ENCODE peak calls at places on chromosomes 4 and X, in five cellular contexts. I is lung, D is mucosa of descending colon, E is testis, U is body of pancreas. G is an unnamed sample. For H3K4me1, the result is how much of the 10 kb centered on the place peaks cover.

GRCh38 chr4:75370582-75370981 is 143.6 kb downstream of the RCHY1 start:
- DNase-seq in I (no peak), D (no peak), E (no peak), U (no peak), G (no peak)

GRCh38 chr4:107270614-107271013 is 234.5 kb upstream of the DKK2 start:
- DNase-seq in I (no peak), D (no peak), E (no peak), U (no peak), G (no peak)

GRCh38 chr4:143241892-143242291 is 57.2 kb downstream of the USP38 start:
- DNase-seq in I (no peak), D (no peak), E (no peak), U (no peak), G (no peak)

GRCh38 chr4:7068883-7069282 is 1.0 kb upstream of the GRPEL1 start:
- DNase-seq in I (no peak), D (peak), E (no peak), U (no peak), G (no peak)

GRCh38 chrX:68750316-68750715 is 78.5 kb upstream of the EFNB1 start:
- DNase-seq in I (no peak), D (no peak), E (no peak), U (no peak), G (no peak)

GRCh38 chr4:72858328-72858727 is 211.2 kb downstream of the COX18 start:
- DNase-seq in I (no peak), D (no peak), E (no peak), U (no peak), G (no peak)

GRCh38 chr4:109015413-109015810 is 252.6 kb upstream of the ETNPPL start:
- DNase-seq in I (no peak), D (no peak), E (no peak), U (no peak), G (no peak)

GRCh38 chr4:55795342-55795741 is 24.2 kb upstream of the EXOC1L start:
- DNase-seq in I (no peak), D (no peak), E (no peak), U (no peak), G (no peak)

GRCh38 chrX:8820910-8821527 is 19.8 kb upstream of the FAM9A start:
- DNase-seq in I (no peak), D (no peak), E (peak), U (no peak), G (no peak)

GRCh38 chr4:54227261-54228063 is 1.6 kb upstream of the PDGFRA start:
- DNase-seq in I (no peak), D (no peak), E (peak), U (peak), G (no peak)

GRCh38 chr4:113869743-113870375 is 108.3 kb upstream of the CAMK2D start:
- DNase-seq in I (no peak), D (no peak), E (no peak), U (no peak), G (no peak)

GRCh38 chr4:186204611-186205144 is 13.3 kb downstream of the CYP4V2 start:
- DNase-seq in I (no peak), D (peak), E (peak), U (peak), G (no peak)

GRCh38 chr4:40055379-40055872 is 1.2 kb upstream of the N4BP2 start:
- DNase-seq in I (no peak), D (no peak), E (no peak), U (no peak), G (no peak)

GRCh38 chr4:89509708-89510269 is 202.2 kb upstream of the GPRIN3 start:
- DNase-seq in I (no peak), D (no peak), E (no peak), U (no peak), G (no peak)

GRCh38 chr4:97498875-97499274 is 644.4 kb downstream of the STPG2 start:
- DNase-seq in I (no peak), D (no peak), E (no peak), U (no peak), G (no peak)
- H3K4me1 ChIP-seq in I (under half), D (under half), E (under half), U (under half), G (under half)

GRCh38 chr4:188400456-188400855 is 261.2 kb downstream of the TRIML1 start:
- DNase-seq in I (no peak), D (no peak), E (no peak), U (no peak), G (no peak)

GRCh38 chr4:188408244-188409067 is 269.2 kb downstream of the TRIML1 start:
- DNase-seq in I (no peak), D (no peak), E (no peak), U (no peak), G (no peak)

GRCh38 chr4:188399834-188400233 is 260.6 kb downstream of the TRIML1 start:
- DNase-seq in I (no peak), D (no peak), E (no peak), U (no peak), G (no peak)

GRCh38 chr4:188403272-188403671 is 264.0 kb downstream of the TRIML1 start:
- DNase-seq in I (no peak), D (no peak), E (no peak), U (no peak), G (no peak)
- TF ChIP-seq CTCF in I (no peak), D (no peak), E (no peak), U (no peak), G (no peak)

GRCh38 chrX:10115082-10115481 is 41.7 kb upstream of the CLCN4 start:
- DNase-seq in I (no peak), D (no peak), E (no peak), U (no peak), G (no peak)

GRCh38 chrX:10111364-10112148 is 45.2 kb upstream of the CLCN4 start:
- DNase-seq in I (no peak), D (peak), E (peak), U (no peak), G (no peak)

GRCh38 chrX:10110984-10111363 is 45.8 kb upstream of the CLCN4 start:
- DNase-seq in I (no peak), D (no peak), E (peak), U (no peak), G (no peak)

GRCh38 chrX:10110316-10110932 is 46.4 kb upstream of the CLCN4 start:
- DNase-seq in I (no peak), D (no peak), E (no peak), U (no peak), G (no peak)

DNA sequence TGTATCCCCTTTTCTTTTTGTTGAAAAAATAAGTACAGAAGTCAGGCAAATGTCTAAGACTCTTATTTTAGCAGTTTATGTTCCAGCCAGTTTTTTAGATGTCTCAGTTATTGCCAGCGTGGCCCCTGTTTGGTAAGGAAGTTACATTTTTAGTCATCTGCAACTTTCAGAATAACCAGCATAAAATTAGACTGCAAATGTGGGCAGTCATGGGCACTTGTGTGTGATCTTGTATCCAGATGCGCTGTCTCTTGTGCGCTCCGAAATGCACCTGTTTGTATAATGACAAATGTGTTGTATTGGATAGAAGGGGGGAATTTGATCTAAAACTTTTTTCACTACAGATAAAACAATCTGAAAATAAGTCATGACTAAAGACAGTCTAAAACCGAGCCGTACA is 44.3 kb upstream of the CLCN4 start:
- DNase-seq in I (no peak), D (no peak), E (no peak), U (no peak), G (no peak)
- H3K4me1 ChIP-seq in I (under half), D (under half), E (under half), U (under half), G (under half)

DNA sequence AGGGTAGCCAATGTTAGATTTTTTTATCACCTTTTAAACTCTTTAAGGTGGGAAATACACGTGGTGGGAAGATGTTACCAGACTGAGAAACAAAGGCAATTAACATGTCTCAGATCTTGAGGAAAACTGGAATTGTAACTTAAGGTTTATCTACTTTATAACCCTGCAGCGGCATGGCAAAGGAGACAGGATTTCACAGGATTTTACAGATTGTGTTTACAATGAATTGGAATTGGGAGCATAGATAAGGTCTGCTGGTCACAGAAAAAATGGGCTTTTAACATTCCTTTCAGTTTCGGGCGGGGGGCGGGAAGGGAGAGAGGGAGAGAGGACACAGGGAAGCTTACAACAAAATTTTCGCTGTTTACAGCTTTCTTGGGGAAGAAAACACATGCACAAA is 467.5 kb upstream of the CT83 start:
- DNase-seq in I (no peak), D (no peak), E (no peak), U (no peak), G (no peak)
- TF ChIP-seq CTCF in I (no peak), D (no peak), E (no peak), U (no peak), G (no peak)

DNA sequence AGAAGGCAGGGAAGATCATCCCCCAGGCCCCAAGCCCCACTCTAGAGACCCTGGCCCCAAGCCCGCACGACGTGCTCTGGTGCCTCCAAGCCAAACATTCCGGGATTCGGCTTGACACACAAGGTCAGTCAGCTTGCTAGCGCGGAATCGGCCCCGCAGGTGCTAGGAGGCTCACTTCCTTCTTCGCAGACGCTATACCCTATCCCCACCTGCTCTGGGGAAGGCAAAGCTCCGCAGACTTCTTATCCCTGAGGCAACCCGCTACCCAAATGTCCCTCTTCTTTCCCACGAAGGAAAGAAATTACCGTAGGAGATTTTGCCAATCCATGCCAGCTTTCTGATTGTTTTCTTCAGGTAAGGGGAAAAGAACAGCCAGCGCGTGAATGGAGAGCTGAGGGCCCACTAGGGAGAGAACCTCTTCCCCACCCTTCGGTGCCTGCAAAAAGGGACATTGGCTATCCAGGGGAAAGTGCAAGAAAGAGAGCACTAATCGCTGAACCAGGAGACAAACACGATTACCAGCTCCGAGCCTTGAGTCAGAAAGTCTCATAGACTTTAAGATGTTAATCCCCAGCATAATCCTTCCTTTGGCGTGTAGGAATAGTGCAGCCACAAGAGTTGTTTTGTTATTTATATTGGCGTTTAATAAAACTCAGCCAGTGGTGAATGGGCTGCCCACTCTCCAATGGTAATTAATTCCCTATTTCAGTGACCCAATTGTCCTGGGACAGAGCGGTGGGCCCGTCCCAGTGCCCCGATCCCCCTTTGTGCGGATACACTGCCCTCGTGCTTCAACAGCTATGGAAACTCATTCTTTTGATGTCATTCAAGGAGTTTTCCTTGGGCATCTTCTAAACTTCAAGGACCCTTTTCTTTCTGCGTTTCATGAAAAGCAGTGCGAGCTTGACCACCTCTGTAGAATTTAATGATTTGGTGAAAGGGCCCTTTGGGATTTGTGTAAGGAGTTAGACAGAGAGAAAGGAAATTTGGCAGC is 5.4 kb upstream of the NEUROG2 start:
- DNase-seq in I (no peak), D (no peak), E (no peak), U (no peak), G (no peak)
- H3K4me1 ChIP-seq in I (under half), D (under half), E (under half), U (under half), G (under half)

GRCh38 chr4:19791422-19792113 is 460.1 kb upstream of the SLIT2 start:
- DNase-seq in I (no peak), D (no peak), E (no peak), U (no peak), G (no peak)
- TF ChIP-seq CTCF in I (no peak), D (no peak), E (no peak), U (no peak), G (no peak)

GRCh38 chr4:2465032-2465431 is 3.9 kb upstream of the RNF4 start:
- DNase-seq in I (no peak), D (no peak), E (no peak), U (no peak), G (no peak)
- H3K4me1 ChIP-seq in I (under half), D (under half), E (under half), U (under half), G (under half)

GRCh38 chr4:31045151-31045550 is 325.0 kb downstream of the PCDH7 start:
- DNase-seq in I (no peak), D (no peak), E (no peak), U (no peak), G (no peak)

GRCh38 chr4:31041385-31041784 is 321.2 kb downstream of the PCDH7 start:
- DNase-seq in I (no peak), D (no peak), E (no peak), U (no peak), G (no peak)

GRCh38 chr4:31051151-31051550 is 331.0 kb downstream of the PCDH7 start:
- DNase-seq in I (no peak), D (no peak), E (no peak), U (no peak), G (no peak)

GRCh38 chr4:31043382-31044062 is 323.4 kb downstream of the PCDH7 start:
- DNase-seq in I (no peak), D (no peak), E (no peak), U (no peak), G (no peak)

DNA sequence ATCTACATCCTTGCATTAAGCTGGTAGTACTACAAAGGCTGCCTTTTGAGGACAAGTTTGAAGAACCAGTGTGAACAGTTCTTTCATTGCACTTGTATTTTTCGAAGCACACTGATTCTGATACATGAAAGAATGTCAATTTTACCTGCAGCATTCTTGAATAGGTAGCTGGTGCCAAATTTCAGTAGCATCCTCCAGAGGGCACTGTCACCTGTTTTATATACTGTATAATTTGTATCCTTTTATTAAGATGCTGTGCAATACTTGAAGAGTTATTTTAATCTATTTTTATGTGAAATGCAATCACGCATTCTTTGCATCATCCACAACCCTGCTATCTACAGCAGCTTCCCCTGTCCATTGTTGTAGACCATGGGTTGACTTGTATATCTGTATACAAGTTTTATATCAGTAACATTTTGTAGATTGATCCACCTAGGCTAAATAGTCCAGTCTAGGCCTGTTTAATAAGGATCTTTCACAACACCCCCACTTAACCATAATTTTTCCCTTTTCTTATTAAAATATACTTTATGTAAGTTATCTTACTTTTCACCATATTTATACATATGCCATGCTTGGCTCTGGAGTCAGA is 325.7 kb downstream of the PCDH7 start:
- DNase-seq in I (peak), D (peak), E (no peak), U (peak), G (no peak)
- TF ChIP-seq CTCF in I (no peak), D (no peak), E (no peak), U (peak), G (no peak)